ENCODE peak calls at places on chromosomes 1 and 21, in six cellular contexts. T, F, J, B, D and S are unnamed samples.

GRCh38 chr1:115555446-115555845 is 86.3 kb upstream of the VANGL1 start:
- DNase-seq in T (no peak), F (no peak), J (no peak), B (no peak), D (no peak), S (no peak)

GRCh38 chr1:209761021-209761635 is 5.3 kb downstream of the TRAF3IP3 start:
- DNase-seq in T (no peak), F (no peak), J (no peak), B (no peak), D (no peak), S (no peak)

GRCh38 chr1:108503062-108503740 is 53.1 kb downstream of the NBPF6 start:
- DNase-seq in T (no peak), F (no peak), J (no peak), B (no peak), D (no peak), S (no peak)

GRCh38 chr1:71522721-71523120 is 441.9 kb upstream of the ZRANB2 start:
- DNase-seq in T (no peak), F (no peak), J (no peak), B (no peak), D (no peak), S (no peak)

GRCh38 chr1:114152211-114153050 is 1.2 kb downstream of the SYT6 start:
- DNase-seq in T (peak), F (no peak), J (no peak), B (peak), D (no peak), S (no peak)

GRCh38 chr1:7707527-7707926 is 63.6 kb upstream of the VAMP3 start:
- DNase-seq in T (no peak), F (no peak), J (no peak), B (no peak), D (no peak), S (no peak)

GRCh38 chr1:212593696-212594335 is 14.7 kb upstream of the ATF3 start:
- DNase-seq in T (no peak), F (no peak), J (no peak), B (no peak), D (no peak), S (no peak)

GRCh38 chr1:22111620-22112019 is 31.3 kb downstream of the WNT4 start:
- DNase-seq in T (peak), F (no peak), J (no peak), B (no peak), D (no peak), S (peak)

GRCh38 chr1:9200441-9200840 is 34.1 kb upstream of the H6PD start:
- DNase-seq in T (no peak), F (no peak), J (no peak), B (no peak), D (no peak), S (no peak)

GRCh38 chr1:173914366-173914871 is 2.7 kb downstream of the SERPINC1 start:
- DNase-seq in T (no peak), F (no peak), J (no peak), B (no peak), D (peak), S (peak)

GRCh38 chr1:64934115-64934880 is 32.1 kb downstream of the JAK1 start:
- DNase-seq in T (no peak), F (no peak), J (no peak), B (no peak), D (no peak), S (peak)

GRCh38 chr1:55064071-55064581 is 24.8 kb downstream of the PCSK9 start:
- DNase-seq in T (peak), F (no peak), J (peak), B (no peak), D (no peak), S (no peak)

GRCh38 chr1:180188103-180188506 is 33.4 kb downstream of the QSOX1 start:
- DNase-seq in T (no peak), F (no peak), J (peak), B (peak), D (peak), S (peak)

GRCh38 chr1:18479484-18479883 is 1.2 kb upstream of the KLHDC7A start:
- DNase-seq in T (no peak), F (no peak), J (no peak), B (no peak), D (no peak), S (no peak)

GRCh38 chr1:36653850-36654249 is 171.1 kb upstream of the CSF3R start:
- DNase-seq in T (no peak), F (no peak), J (peak), B (no peak), D (no peak), S (no peak)

GRCh38 chr1:3454811-3455618 is 550 bp downstream of the ARHGEF16 start:
- DNase-seq in T (no peak), F (no peak), J (no peak), B (peak), D (peak), S (peak)

GRCh38 chr1:182739545-182739944 is 50.0 kb upstream of the NPL start:
- DNase-seq in T (no peak), F (no peak), J (no peak), B (peak), D (no peak), S (peak)

GRCh38 chr21:25457946-25458345 is 149.3 kb downstream of the MRPL39 start:
- DNase-seq in T (no peak), F (no peak), J (no peak), B (no peak), D (no peak), S (no peak)

GRCh38 chr1:91605566-91605965 is 104.9 kb downstream of the CDC7 start:
- DNase-seq in T (no peak), F (no peak), J (no peak), B (no peak), D (no peak), S (no peak)

GRCh38 chr1:153587314-153587713 is 21.7 kb upstream of the S100A2 start:
- DNase-seq in T (no peak), F (no peak), J (peak), B (no peak), D (no peak), S (no peak)

GRCh38 chr1:157357111-157357510 is 195.2 kb downstream of the FCRL5 start:
- DNase-seq in T (no peak), F (no peak), J (no peak), B (no peak), D (no peak), S (no peak)

GRCh38 chr1:234963180-234963903 is 165.3 kb downstream of the TOMM20 start:
- DNase-seq in T (no peak), F (peak), J (peak), B (no peak), D (peak), S (peak)

GRCh38 chr1:84715620-84716019 is 25.4 kb upstream of the SSX2IP start:
- DNase-seq in T (no peak), F (no peak), J (no peak), B (no peak), D (no peak), S (peak)

GRCh38 chr1:183685112-183685713 is 32.1 kb upstream of the APOBEC4 start:
- DNase-seq in T (no peak), F (no peak), J (no peak), B (no peak), D (peak), S (peak)